ENCODE peak calls at places on chromosomes 2 and 18, in seven cellular contexts. C is HepG2, T is fibroblast of lung, I is GM23338, X is GM23248, R is endothelial cell of umbilical vein, O is astrocyte. K is an unnamed sample.

GRCh38 chr2:227228061-227228667 is 63.7 kb downstream of the COL4A3 start:
- DNase-seq in R (no peak), X (peak), O (no peak), T (no peak), I (no peak), C (no peak), K (no peak)

GRCh38 chr2:200585730-200586643 is at the start of gene AOX1:
- DNase-seq in X (peak), C (peak), T (peak), O (peak), R (peak), I (peak), K (peak)

GRCh38 chr2:46850742-46851141 is 64.9 kb downstream of the MCFD2 start:
- DNase-seq in R (peak), X (peak), I (no peak), T (peak), O (peak), C (no peak), K (no peak)

GRCh38 chr18:48334845-48335244 is 74.3 kb downstream of the ZBTB7C start:
- DNase-seq in C (no peak), T (no peak), R (no peak), O (no peak), I (no peak), X (no peak), K (no peak)

GRCh38 chr2:229419158-229419557 is 148.1 kb upstream of the PID1 start:
- DNase-seq in X (peak), R (no peak), I (no peak), T (peak), O (no peak), C (no peak), K (no peak)

GRCh38 chr2:241706539-241706938 is 4.7 kb downstream of the ING5 start:
- DNase-seq in X (no peak), R (no peak), C (no peak), I (no peak), T (no peak), O (no peak), K (no peak)

GRCh38 chr2:142131016-142131714 is at the start of gene LRP1B:
- DNase-seq in C (peak), X (peak), I (peak), T (peak), R (peak), O (peak), K (peak)

GRCh38 chr2:147398301-147398700 is 446.5 kb upstream of the ACVR2A start:
- DNase-seq in C (no peak), T (no peak), I (no peak), X (no peak), R (no peak), O (no peak), K (no peak)

GRCh38 chr2:85794491-85795121 is 40.8 kb downstream of the ATOH8 start:
- DNase-seq in T (no peak), C (no peak), I (no peak), X (no peak), O (no peak), R (no peak), K (no peak)

GRCh38 chr18:76456018-76456750 is 38.9 kb downstream of the ZNF516 start:
- DNase-seq in T (no peak), I (no peak), R (no peak), C (no peak), O (no peak), X (no peak), K (peak)

DNA sequence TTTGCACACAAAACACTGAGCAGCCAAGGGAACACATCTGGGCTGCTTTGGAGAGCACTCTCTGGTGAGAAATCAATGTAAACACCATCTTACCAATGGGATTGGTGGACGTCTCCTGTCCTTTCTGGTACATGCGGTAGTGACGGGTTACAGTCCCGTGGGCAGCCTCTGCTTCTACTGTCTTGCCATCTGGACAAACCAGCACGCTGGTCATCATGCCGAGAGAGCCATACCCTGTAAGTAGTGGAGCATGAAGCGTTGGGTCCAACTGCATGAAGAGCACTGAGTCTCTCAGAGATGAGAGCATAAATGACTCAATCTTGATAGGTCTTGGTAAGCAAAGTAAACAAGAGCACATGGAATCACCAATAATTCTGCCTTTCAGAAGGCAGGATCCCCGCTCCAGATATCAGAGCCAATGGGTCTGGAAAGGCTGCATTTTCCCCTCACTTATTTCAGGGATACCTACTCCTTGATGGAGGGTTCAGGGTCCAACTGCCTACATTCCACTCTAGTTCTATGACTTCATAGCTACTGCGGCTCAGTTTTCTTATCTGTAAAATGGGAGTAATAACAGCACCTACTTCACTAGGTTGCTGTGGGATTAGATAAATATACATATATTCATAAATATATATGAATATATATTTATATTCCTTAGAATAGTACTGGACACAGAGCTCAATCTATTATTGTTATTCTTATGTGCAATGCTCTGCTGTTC is 14.9 kb downstream of the IDH1 start:
- DNase-seq in O (no peak), T (no peak), X (no peak), I (no peak), C (no peak), R (no peak), K (no peak)
- TF ChIP-seq EZH2 in O (no peak), T (no peak), X (no peak), I (no peak), C (no peak), R (no peak), K (no peak)

GRCh38 chr18:69995774-69996173 is 48.1 kb upstream of the CD226 start:
- DNase-seq in T (no peak), X (no peak), C (no peak), I (no peak), O (no peak), R (no peak), K (no peak)
- H3K4me3 ChIP-seq in T (no peak), X (no peak), C (no peak), I (no peak), O (no peak), R (no peak), K (no peak)

GRCh38 chr18:59264651-59265245 is 8.5 kb downstream of the RAX start:
- DNase-seq in R (no peak), O (no peak), I (peak), T (no peak), X (no peak), C (no peak), K (peak)

GRCh38 chr18:59266019-59266369 is 7.3 kb downstream of the RAX start:
- DNase-seq in C (no peak), O (no peak), I (peak), R (no peak), X (no peak), T (no peak), K (no peak)

GRCh38 chr18:59266459-59266858 is 6.8 kb downstream of the RAX start:
- DNase-seq in R (no peak), X (no peak), O (no peak), C (no peak), I (no peak), T (no peak), K (no peak)

GRCh38 chr18:59264136-59264571 is 9.1 kb downstream of the RAX start:
- DNase-seq in X (no peak), C (no peak), T (no peak), I (peak), R (no peak), O (no peak), K (peak)

DNA sequence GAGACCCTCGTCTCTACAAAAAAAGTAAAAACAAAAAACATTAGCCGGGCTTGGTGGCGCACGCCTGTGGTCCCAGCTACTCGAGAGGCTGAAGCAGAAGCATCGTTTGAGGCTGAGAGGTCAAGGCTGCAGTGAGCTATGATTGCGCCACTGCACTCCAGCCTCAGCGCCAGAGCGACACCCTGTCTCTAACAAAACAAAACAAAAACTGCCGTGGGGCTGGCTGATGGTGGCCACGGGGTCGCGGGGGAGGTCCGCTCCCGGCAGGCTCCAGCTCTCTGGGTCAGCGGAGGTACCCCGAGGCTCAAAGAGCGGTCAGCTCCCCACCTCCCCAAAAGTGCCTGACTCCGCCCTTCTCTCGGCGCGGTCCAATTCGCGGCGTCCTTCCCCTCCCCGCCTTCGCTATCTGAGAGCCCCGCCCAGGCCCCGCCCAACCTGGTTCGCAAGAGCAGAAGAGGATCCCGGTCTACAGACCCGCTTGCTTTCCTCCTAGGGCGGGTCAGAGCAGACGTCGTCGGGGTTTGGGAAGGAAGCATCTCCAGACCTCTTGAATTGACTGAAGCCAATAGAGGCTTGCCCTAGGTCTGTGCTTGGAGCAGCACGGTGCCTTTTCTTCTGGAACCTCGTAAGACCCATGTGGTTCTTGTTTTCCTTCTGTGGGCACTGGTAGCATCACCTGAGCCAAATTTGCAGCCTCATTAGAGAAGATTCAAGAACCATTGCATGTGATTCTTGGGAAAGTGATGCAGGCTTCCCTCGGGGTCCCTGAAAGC is 7.8 kb downstream of the RAX start:
- DNase-seq in T (no peak), R (no peak), O (no peak), I (peak), X (peak), C (no peak), K (peak)
- TF ChIP-seq EZH2 in T (peak), R (peak), O (no peak), I (peak), X (no peak), C (no peak), K (peak)

DNA sequence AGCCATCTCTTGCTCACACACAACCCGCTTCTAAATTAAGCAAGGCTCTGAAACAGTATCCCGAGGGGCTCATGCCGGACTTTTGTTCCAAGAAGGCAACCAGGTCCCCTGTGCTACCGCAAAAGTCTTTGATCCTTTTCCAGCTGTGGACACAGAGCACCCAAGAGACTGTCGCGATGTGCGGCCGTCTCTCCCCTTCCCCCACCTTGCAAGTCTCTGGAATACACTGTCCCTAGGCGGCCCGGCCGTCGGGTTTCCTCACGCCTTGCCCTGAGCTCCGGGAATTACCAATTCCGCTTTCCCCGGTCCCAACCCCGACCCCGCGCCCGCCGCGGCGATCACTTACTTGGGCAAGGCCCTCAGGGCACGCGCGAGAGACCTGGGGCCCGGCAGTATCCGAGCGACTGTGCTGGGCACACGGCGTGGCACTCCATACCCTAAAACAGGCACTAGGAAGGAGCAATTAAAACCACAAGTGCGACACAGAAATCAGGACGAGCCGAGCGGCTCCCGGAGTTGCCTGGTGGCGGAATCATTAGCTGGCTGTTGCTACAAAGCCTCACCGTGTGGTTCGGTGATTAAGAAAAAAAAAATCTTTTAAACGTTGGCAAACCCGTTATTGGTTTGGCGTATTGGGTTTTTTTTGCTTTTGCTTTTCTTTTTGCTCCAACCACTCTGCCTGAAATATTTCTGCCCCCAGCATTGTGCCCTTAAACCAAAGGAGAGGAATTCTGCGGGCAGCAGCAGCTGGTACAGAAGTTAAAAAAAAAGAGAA is 2.2 kb upstream of the DLX1 start:
- DNase-seq in T (no peak), C (no peak), O (no peak), X (peak), I (peak), R (peak), K (peak)
- H3K4me3 ChIP-seq in T (no peak), C (peak), O (no peak), X (peak), I (peak), R (no peak), K (no peak)

K was measured in neural progenitor cell.